ENCODE peak calls at places on chromosomes 1 and 21, in seven cellular contexts. U is glutamatergic neuron, Y is H9, H is nephron progenitor cell, A is iris pigment epithelial cell, P is kidney glomerular epithelial cell, G is foreskin fibroblast. E is an unnamed sample.

GRCh38 chr1:163308811-163309210 is 12.9 kb upstream of the NUF2 start:
- DNase-seq in U (no peak), Y (no peak), H (no peak), A (no peak), P (no peak), G (peak), E (no peak)

GRCh38 chr1:28064064-28064463 is 24.3 kb downstream of the EYA3 start:
- DNase-seq in U (no peak), Y (no peak), H (no peak), A (peak), P (no peak), G (peak), E (no peak)

GRCh38 chr1:156069490-156070455 is 8.8 kb downstream of the RAB25 start:
- DNase-seq in U (no peak), Y (no peak), H (no peak), A (no peak), P (no peak), G (no peak), E (no peak)

GRCh38 chr21:27126140-27126539 is 159.3 kb upstream of the ADAMTS5 start:
- DNase-seq in U (no peak), Y (no peak), H (no peak), A (no peak), P (no peak), G (no peak), E (no peak)

GRCh38 chr1:172917972-172918371 is 132.8 kb downstream of the TNFSF18 start:
- DNase-seq in U (no peak), Y (no peak), H (no peak), A (peak), P (peak), G (peak), E (no peak)

GRCh38 chr1:40820251-40820797 is 36.7 kb downstream of the KCNQ4 start:
- DNase-seq in U (no peak), Y (peak), H (no peak), A (no peak), P (no peak), G (peak), E (no peak)

GRCh38 chr1:8090241-8090702 is 64.2 kb upstream of the ERRFI1 start:
- DNase-seq in U (no peak), Y (no peak), H (no peak), A (peak), P (peak), G (peak), E (no peak)

GRCh38 chr21:38223893-38224540 is 32.8 kb upstream of the KCNJ15 start:
- DNase-seq in U (peak), Y (no peak), H (peak), A (peak), P (no peak), G (peak), E (no peak)

GRCh38 chr1:36093919-36094318 is 5.2 kb downstream of the ADPRS start:
- DNase-seq in U (no peak), Y (no peak), H (no peak), A (no peak), P (no peak), G (no peak), E (peak)

GRCh38 chr1:109630081-109630880 is 10.6 kb downstream of the AMPD2 start:
- DNase-seq in U (no peak), Y (peak), H (peak), A (no peak), P (no peak), G (no peak), E (no peak)

GRCh38 chr1:192401832-192402231 is 85.0 kb downstream of the RGS21 start:
- DNase-seq in U (no peak), Y (no peak), H (no peak), A (peak), P (no peak), G (peak), E (no peak)

GRCh38 chr1:7136166-7136953 is 351.1 kb downstream of the CAMTA1 start:
- DNase-seq in U (no peak), Y (no peak), H (no peak), A (no peak), P (no peak), G (no peak), E (no peak)

GRCh38 chr1:169928438-169929209 is 34.9 kb upstream of the SCYL3 start:
- DNase-seq in U (no peak), Y (no peak), H (no peak), A (peak), P (peak), G (peak), E (peak)

GRCh38 chr21:41169701-41170100 is 1.7 kb downstream of the BACE2 start:
- DNase-seq in U (no peak), Y (no peak), H (no peak), A (no peak), P (no peak), G (no peak), E (no peak)

GRCh38 chr1:173295995-173296394 is 88.9 kb upstream of the TNFSF4 start:
- DNase-seq in U (no peak), Y (no peak), H (no peak), A (peak), P (no peak), G (peak), E (no peak)

GRCh38 chr1:162019006-162019405 is 4.7 kb downstream of the OLFML2B start:
- DNase-seq in U (no peak), Y (no peak), H (no peak), A (peak), P (peak), G (peak), E (no peak)

GRCh38 chr1:169048043-169048442 is 58.4 kb upstream of the ATP1B1 start:
- DNase-seq in U (no peak), Y (no peak), H (no peak), A (no peak), P (no peak), G (no peak), E (no peak)

GRCh38 chr1:32200226-32201010 is at the start of gene CCDC28B:
- DNase-seq in U (peak), Y (peak), H (peak), A (peak), P (peak), G (peak), E (peak)

GRCh38 chr1:44881011-44881632 is 38.1 kb upstream of the PTCH2 start:
- DNase-seq in U (no peak), Y (no peak), H (no peak), A (peak), P (no peak), G (peak), E (no peak)

GRCh38 chr1:112840631-112841624 is 115.1 kb downstream of the SLC16A1 start:
- DNase-seq in U (no peak), Y (no peak), H (no peak), A (no peak), P (no peak), G (no peak), E (no peak)

GRCh38 chr1:226309398-226310122 is 596 bp upstream of the LIN9 start:
- DNase-seq in U (peak), Y (no peak), H (no peak), A (peak), P (no peak), G (peak), E (no peak)

GRCh38 chr1:67700692-67701410 is 15.8 kb downstream of the GADD45A start:
- DNase-seq in U (peak), Y (peak), H (peak), A (peak), P (peak), G (no peak), E (no peak)

GRCh38 chr1:183368213-183369108 is 49.7 kb downstream of the NMNAT2 start:
- DNase-seq in U (no peak), Y (no peak), H (no peak), A (no peak), P (no peak), G (no peak), E (no peak)

GRCh38 chr1:113552244-113552643 is 161.9 kb downstream of the MAGI3 start:
- DNase-seq in U (no peak), Y (no peak), H (no peak), A (no peak), P (no peak), G (no peak), E (no peak)

GRCh38 chr1:156859523-156860112 is 701 bp upstream of the INSRR start:
- DNase-seq in U (no peak), Y (peak), H (peak), A (peak), P (no peak), G (peak), E (no peak)

GRCh38 chr1:70504821-70505193 is 93.7 kb downstream of the CTH start:
- DNase-seq in U (no peak), Y (no peak), H (no peak), A (peak), P (peak), G (peak), E (no peak)

GRCh38 chr1:27342391-27342777 is 562 bp downstream of the SYTL1 start:
- DNase-seq in U (no peak), Y (no peak), H (no peak), A (no peak), P (no peak), G (no peak), E (no peak)

GRCh38 chr1:58922302-58923089 is 138.6 kb upstream of the JUN start:
- DNase-seq in U (no peak), Y (no peak), H (no peak), A (peak), P (peak), G (peak), E (peak)

GRCh38 chr1:3714284-3714741 is 37.9 kb upstream of the CCDC27 start:
- DNase-seq in U (no peak), Y (no peak), H (no peak), A (no peak), P (no peak), G (no peak), E (peak)

GRCh38 chr1:235093013-235093618 is 35.5 kb downstream of the TOMM20 start:
- DNase-seq in U (peak), Y (peak), H (peak), A (peak), P (no peak), G (peak), E (peak)

GRCh38 chr1:162878000-162878596 is 17.1 kb upstream of the CCDC190 start:
- DNase-seq in U (peak), Y (peak), H (peak), A (peak), P (peak), G (peak), E (peak)

GRCh38 chr1:51498924-51499323 is 20.1 kb downstream of the EPS15 start:
- DNase-seq in U (no peak), Y (no peak), H (no peak), A (no peak), P (no peak), G (no peak), E (no peak)

GRCh38 chr1:114666954-114667353 is 2.9 kb downstream of the DENND2C start:
- DNase-seq in U (no peak), Y (no peak), H (no peak), A (no peak), P (no peak), G (no peak), E (no peak)

GRCh38 chr1:66764994-66765578 is 12.8 kb downstream of the DYNLT5 start:
- DNase-seq in U (no peak), Y (no peak), H (peak), A (peak), P (peak), G (peak), E (peak)

GRCh38 chr21:42624095-42624830 is 29.2 kb upstream of the PDE9A start:
- DNase-seq in U (no peak), Y (no peak), H (no peak), A (no peak), P (peak), G (no peak), E (no peak)

GRCh38 chr1:6906783-6907182 is 121.5 kb downstream of the CAMTA1 start:
- DNase-seq in U (no peak), Y (peak), H (peak), A (no peak), P (no peak), G (no peak), E (no peak)

E was measured in hippocampal formation.